ENCODE peak calls at places on chromosomes 5 and 9, in five cellular contexts. J is brain microvascular endothelial cell; Y is HS-27A; I is stimulated activated CD4-positive, alpha-beta T cell treated with anti-CD3 and anti-CD28 coated beads, Interleukin-2, amount 100 ng/mL, for 24 hours; R is foreskin fibroblast. K is an unnamed sample.
A peak's percentile ranks its signal among the peaks of the same experiment; 100 is the strongest.

GRCh38 chr9:125747765-125748510 is 765 bp downstream of the PBX3 start:
- DNase-seq in J (no peak), Y (no peak), I (peak; percentile 34), R (peak; percentile 10), K (no peak)

GRCh38 chr9:127905788-127906191 is 6.4 kb upstream of the ST6GALNAC6 start:
- DNase-seq in J (no peak), Y (no peak), I (peak; percentile 68), R (no peak), K (no peak)

GRCh38 chr9:128393171-128393761 is 22.1 kb downstream of the URM1 start:
- DNase-seq in J (no peak), Y (no peak), I (no peak), R (no peak), K (no peak)

GRCh38 chr9:71515103-71515502 is 253.2 kb downstream of the CEMIP2 start:
- DNase-seq in J (no peak), Y (no peak), I (no peak), R (no peak), K (no peak)

GRCh38 chr5:33049845-33050244 is 338.7 kb downstream of the NPR3 start:
- DNase-seq in J (peak; percentile 94), Y (peak; percentile 93), I (no peak), R (peak; percentile 91), K (peak; percentile 74)

GRCh38 chr5:75551471-75551870 is 39.8 kb downstream of the POLK start:
- DNase-seq in J (peak; percentile 44), Y (peak; percentile 24), I (no peak), R (peak; percentile 31), K (no peak)

GRCh38 chr9:31996331-31996730 is 388.1 kb upstream of the ACO1 start:
- DNase-seq in J (no peak), Y (no peak), I (no peak), R (no peak), K (no peak)

GRCh38 chr5:108727154-108727638 is 20.5 kb upstream of the FER start:
- DNase-seq in J (no peak), Y (no peak), I (no peak), R (no peak), K (no peak)

GRCh38 chr9:10651012-10651411 is 38.2 kb upstream of the PTPRD start:
- DNase-seq in J (no peak), Y (no peak), I (no peak), R (no peak), K (no peak)

GRCh38 chr9:135215571-135216161 is 128.2 kb downstream of the OLFM1 start:
- DNase-seq in J (no peak), Y (no peak), I (no peak), R (no peak), K (no peak)

GRCh38 chr9:134438204-134438788 is 112.0 kb downstream of the RXRA start:
- DNase-seq in J (no peak), Y (no peak), I (no peak), R (no peak), K (no peak)

GRCh38 chr5:112333236-112333850 is 85.7 kb downstream of the EPB41L4A start:
- DNase-seq in J (no peak), Y (no peak), I (no peak), R (no peak), K (no peak)

GRCh38 chr5:93378073-93378472 is 202.9 kb downstream of the NR2F1-AS1 start:
- DNase-seq in J (peak; percentile 85), Y (no peak), I (no peak), R (peak; percentile 71), K (no peak)

GRCh38 chr9:104882574-104882973 is 45.4 kb downstream of the ABCA1 start:
- DNase-seq in J (no peak), Y (no peak), I (no peak), R (no peak), K (no peak)

GRCh38 chr9:116163293-116164055 is 9.9 kb downstream of the PAPPA start:
- DNase-seq in J (no peak), Y (no peak), I (no peak), R (no peak), K (no peak)

GRCh38 chr5:61322738-61323429 is 9.2 kb upstream of the ZSWIM6 start:
- DNase-seq in J (no peak), Y (no peak), I (no peak), R (peak; percentile 79), K (no peak)

GRCh38 chr5:126354012-126354856 is 69.0 kb upstream of the GRAMD2B start:
- DNase-seq in J (peak; percentile 96), Y (peak; percentile 81), I (no peak), R (peak; percentile 92), K (no peak)

GRCh38 chr9:89383721-89384300 is 65.5 kb downstream of the SECISBP2 start:
- DNase-seq in J (no peak), Y (no peak), I (no peak), R (no peak), K (no peak)

GRCh38 chr5:37837101-37838032 is 2.5 kb downstream of the GDNF start:
- DNase-seq in J (peak; percentile 70), Y (peak; percentile 77), I (peak; percentile 67), R (peak; percentile 74), K (peak; percentile 82)

GRCh38 chr9:96417610-96418073 is 528 bp downstream of the ZNF367 start:
- DNase-seq in J (no peak), Y (no peak), I (peak; percentile 45), R (no peak), K (no peak)

GRCh38 chr9:79670269-79670961 is 98.7 kb downstream of the TLE4 start:
- DNase-seq in J (no peak), Y (no peak), I (no peak), R (no peak), K (no peak)

GRCh38 chr9:2180704-2181103 is 165.6 kb downstream of the SMARCA2 start:
- DNase-seq in J (no peak), Y (no peak), I (no peak), R (no peak), K (no peak)

GRCh38 chr5:173577166-173577565 is 39.3 kb downstream of the BOD1 start:
- DNase-seq in J (no peak), Y (no peak), I (no peak), R (no peak), K (no peak)

GRCh38 chr5:40410939-40411635 is 268.6 kb upstream of the PTGER4 start:
- DNase-seq in J (peak; percentile 51), Y (no peak), I (no peak), R (no peak), K (no peak)

GRCh38 chr5:66906021-66906420 is 290.6 kb downstream of the CD180 start:
- DNase-seq in J (no peak), Y (no peak), I (no peak), R (no peak), K (no peak)

GRCh38 chr5:120767171-120767820 is 303.2 kb downstream of the PRR16 start:
- DNase-seq in J (no peak), Y (no peak), I (no peak), R (peak; percentile 73), K (no peak)

GRCh38 chr5:120402606-120403005 is 61.5 kb upstream of the PRR16 start:
- DNase-seq in J (no peak), Y (no peak), I (no peak), R (no peak), K (no peak)

GRCh38 chr5:67032921-67033664 is 163.5 kb downstream of the CD180 start:
- DNase-seq in J (no peak), Y (no peak), I (no peak), R (peak; percentile 54), K (no peak)

GRCh38 chr9:114631166-114631565 is 20.1 kb downstream of the TMEM268 start:
- DNase-seq in J (no peak), Y (no peak), I (no peak), R (no peak), K (no peak)

GRCh38 chr9:109467936-109468335 is 30.2 kb downstream of the PTPN3 start:
- DNase-seq in J (no peak), Y (no peak), I (no peak), R (peak; percentile 23), K (no peak)

GRCh38 chr5:163535290-163535689 is 29.9 kb downstream of the MAT2B start:
- DNase-seq in J (no peak), Y (no peak), I (no peak), R (no peak), K (no peak)

GRCh38 chr9:123487944-123488343 is 131.9 kb downstream of the CRB2 start:
- DNase-seq in J (no peak), Y (no peak), I (no peak), R (no peak), K (no peak)